ENCODE peak calls at places on chromosomes 4 and X, in eight cellular contexts. One of them, this sample, is unnamed.

GRCh38 chr4:42359686-42360085 is 37.6 kb upstream of the SHISA3 start:
- DNase-seq in thoracic aorta: no peak
- DNase-seq in cardiac muscle cell: no peak
- DNase-seq in naive thymus-derived CD8-positive, alpha-beta T cell: no peak
- DNase-seq in uterus: no peak
- DNase-seq in fibroblast of villous mesenchyme: peak
- DNase-seq in EL: no peak
- DNase-seq in heart left ventricle: no peak
- DNase-seq in this sample: no peak

GRCh38 chr4:56840559-56840958 is 19.1 kb upstream of the SPINK2 start:
- DNase-seq in fibroblast of villous mesenchyme: no peak
- DNase-seq in EL: no peak
- DNase-seq in heart left ventricle: no peak
- DNase-seq in cardiac muscle cell: no peak
- DNase-seq in thoracic aorta: no peak
- DNase-seq in naive thymus-derived CD8-positive, alpha-beta T cell: no peak
- DNase-seq in uterus: no peak
- DNase-seq in this sample: no peak

GRCh38 chrX:107684956-107685385 is 56.7 kb downstream of the PRPS1 start:
- DNase-seq in cardiac muscle cell: peak
- DNase-seq in EL: peak
- DNase-seq in uterus: peak
- DNase-seq in naive thymus-derived CD8-positive, alpha-beta T cell: no peak
- DNase-seq in fibroblast of villous mesenchyme: peak
- DNase-seq in heart left ventricle: peak
- DNase-seq in thoracic aorta: no peak
- DNase-seq in this sample: no peak

GRCh38 chr4:10458190-10458589 is 964 bp upstream of the ZNF518B start:
- DNase-seq in fibroblast of villous mesenchyme: no peak
- DNase-seq in thoracic aorta: no peak
- DNase-seq in uterus: no peak
- DNase-seq in EL: no peak
- DNase-seq in cardiac muscle cell: no peak
- DNase-seq in naive thymus-derived CD8-positive, alpha-beta T cell: no peak
- DNase-seq in heart left ventricle: no peak
- DNase-seq in this sample: no peak

GRCh38 chr4:87050596-87050995 is 115.8 kb downstream of the AFF1 start:
- DNase-seq in fibroblast of villous mesenchyme: no peak
- DNase-seq in naive thymus-derived CD8-positive, alpha-beta T cell: no peak
- DNase-seq in thoracic aorta: no peak
- DNase-seq in cardiac muscle cell: no peak
- DNase-seq in heart left ventricle: peak
- DNase-seq in uterus: peak
- DNase-seq in EL: no peak
- DNase-seq in this sample: no peak

GRCh38 chrX:152149648-152150047 is 11.3 kb upstream of the MAGEA10 start:
- DNase-seq in thoracic aorta: no peak
- DNase-seq in cardiac muscle cell: no peak
- DNase-seq in uterus: no peak
- DNase-seq in EL: no peak
- DNase-seq in heart left ventricle: no peak
- DNase-seq in naive thymus-derived CD8-positive, alpha-beta T cell: no peak
- DNase-seq in fibroblast of villous mesenchyme: no peak
- DNase-seq in this sample: no peak

GRCh38 chr4:139300431-139301142 is 718 bp upstream of the NAA15 start:
- DNase-seq in thoracic aorta: no peak
- DNase-seq in EL: peak
- DNase-seq in heart left ventricle: no peak
- DNase-seq in naive thymus-derived CD8-positive, alpha-beta T cell: no peak
- DNase-seq in uterus: no peak
- DNase-seq in fibroblast of villous mesenchyme: peak
- DNase-seq in cardiac muscle cell: peak
- DNase-seq in this sample: no peak

GRCh38 chrX:68534696-68535095 is 35.8 kb downstream of the YIPF6 start:
- DNase-seq in cardiac muscle cell: no peak
- DNase-seq in uterus: no peak
- DNase-seq in fibroblast of villous mesenchyme: no peak
- DNase-seq in naive thymus-derived CD8-positive, alpha-beta T cell: no peak
- DNase-seq in thoracic aorta: no peak
- DNase-seq in heart left ventricle: no peak
- DNase-seq in EL: no peak
- DNase-seq in this sample: no peak

GRCh38 chrX:40175416-40176255 is 77.9 kb upstream of the BCOR start:
- DNase-seq in EL: peak
- DNase-seq in uterus: peak
- DNase-seq in thoracic aorta: no peak
- DNase-seq in fibroblast of villous mesenchyme: peak
- DNase-seq in naive thymus-derived CD8-positive, alpha-beta T cell: peak
- DNase-seq in heart left ventricle: peak
- DNase-seq in cardiac muscle cell: peak
- DNase-seq in this sample: peak

GRCh38 chrX:95884196-95884595 is 800.4 kb upstream of the DIAPH2 start:
- DNase-seq in naive thymus-derived CD8-positive, alpha-beta T cell: no peak
- DNase-seq in heart left ventricle: no peak
- DNase-seq in thoracic aorta: no peak
- DNase-seq in EL: no peak
- DNase-seq in cardiac muscle cell: no peak
- DNase-seq in fibroblast of villous mesenchyme: no peak
- DNase-seq in uterus: no peak
- DNase-seq in this sample: no peak

GRCh38 chr4:86358176-86358701 is 1.6 kb downstream of the MAPK10 start:
- DNase-seq in naive thymus-derived CD8-positive, alpha-beta T cell: no peak
- DNase-seq in uterus: no peak
- DNase-seq in EL: no peak
- DNase-seq in cardiac muscle cell: peak
- DNase-seq in thoracic aorta: no peak
- DNase-seq in heart left ventricle: no peak
- DNase-seq in fibroblast of villous mesenchyme: peak
- DNase-seq in this sample: no peak

This sample was measured in T-helper 22 cell.